ENCODE peak calls at places on chromosomes 2 and 18, in seven cellular contexts. E is SK-N-SH, W is HepG2, Q is GM12878, Y is K562, F is PC-3, D is endothelial cell of umbilical vein. Z is an unnamed sample.
A peak's percentile ranks its signal among the peaks of the same experiment; 100 is the strongest.

GRCh38 chr2:146874260-146874658 is 970.6 kb upstream of the ACVR2A start:
- DNase-seq in E (no peak), W (no peak), Q (no peak), Y (no peak), F (peak; percentile 98), D (peak; percentile 98), Z (no peak)

GRCh38 chr2:64888591-64889309 is 100.4 kb upstream of the SLC1A4 start:
- DNase-seq in E (no peak), W (peak; percentile 74), Q (no peak), Y (peak; percentile 26), F (peak; percentile 96), D (peak; percentile 25), Z (no peak)

GRCh38 chr2:200077210-200077650 is 121.8 kb downstream of the MAIP1 start:
- DNase-seq in E (no peak), W (peak; percentile 92), Q (no peak), Y (no peak), F (peak; percentile 93), D (no peak), Z (no peak)

GRCh38 chr18:66894851-66895250 is 291.0 kb upstream of the CDH19 start:
- DNase-seq in E (no peak), W (no peak), Q (no peak), Y (no peak), F (peak; percentile 9), D (no peak), Z (no peak)

GRCh38 chr18:10419420-10420103 is 34.9 kb upstream of the APCDD1 start:
- DNase-seq in E (no peak), W (no peak), Q (no peak), Y (peak; percentile 56), F (no peak), D (no peak), Z (no peak)

GRCh38 chr18:3286165-3286564 is 24.2 kb downstream of the MYL12B start:
- DNase-seq in E (no peak), W (no peak), Q (no peak), Y (no peak), F (no peak), D (no peak), Z (no peak)

GRCh38 chr2:45205985-45206384 is 196.7 kb upstream of the SIX2 start:
- DNase-seq in E (no peak), W (no peak), Q (no peak), Y (no peak), F (no peak), D (no peak), Z (no peak)

GRCh38 chr2:108611021-108611420 is 76.8 kb downstream of the LIMS1 start:
- DNase-seq in E (no peak), W (no peak), Q (no peak), Y (no peak), F (no peak), D (no peak), Z (no peak)

GRCh38 chr18:68181956-68182355 is 533.0 kb downstream of the TMX3 start:
- DNase-seq in E (no peak), W (no peak), Q (no peak), Y (no peak), F (peak; percentile 71), D (no peak), Z (no peak)

GRCh38 chr2:10755621-10756020 is 34.2 kb downstream of the ATP6V1C2 start:
- DNase-seq in E (no peak), W (no peak), Q (no peak), Y (no peak), F (no peak), D (no peak), Z (no peak)

GRCh38 chr2:19669126-19669525 is 232.7 kb downstream of the TTC32 start:
- DNase-seq in E (no peak), W (no peak), Q (no peak), Y (no peak), F (no peak), D (no peak), Z (no peak)

GRCh38 chr2:179559108-179559806 is 294.6 kb upstream of the SESTD1 start:
- DNase-seq in E (no peak), W (no peak), Q (no peak), Y (no peak), F (no peak), D (no peak), Z (no peak)

GRCh38 chr18:26919656-26920055 is 54.1 kb upstream of the AQP4 start:
- DNase-seq in E (no peak), W (no peak), Q (no peak), Y (no peak), F (no peak), D (no peak), Z (no peak)

GRCh38 chr18:36309436-36310391 is 12.2 kb downstream of the FHOD3 start:
- DNase-seq in E (peak; percentile 73), W (no peak), Q (no peak), Y (no peak), F (peak; percentile 86), D (peak; percentile 17), Z (no peak)

GRCh38 chr2:134169788-134170187 is 84.1 kb upstream of the MGAT5 start:
- DNase-seq in E (no peak), W (no peak), Q (no peak), Y (no peak), F (no peak), D (no peak), Z (no peak)

GRCh38 chr2:231597014-231597611 is 4.4 kb downstream of the TEX44 start:
- DNase-seq in E (no peak), W (no peak), Q (peak; percentile 83), Y (no peak), F (no peak), D (no peak), Z (no peak)

GRCh38 chr18:5955861-5956260 is 60.5 kb upstream of the TMEM200C start:
- DNase-seq in E (no peak), W (no peak), Q (no peak), Y (no peak), F (no peak), D (no peak), Z (no peak)

DNA sequence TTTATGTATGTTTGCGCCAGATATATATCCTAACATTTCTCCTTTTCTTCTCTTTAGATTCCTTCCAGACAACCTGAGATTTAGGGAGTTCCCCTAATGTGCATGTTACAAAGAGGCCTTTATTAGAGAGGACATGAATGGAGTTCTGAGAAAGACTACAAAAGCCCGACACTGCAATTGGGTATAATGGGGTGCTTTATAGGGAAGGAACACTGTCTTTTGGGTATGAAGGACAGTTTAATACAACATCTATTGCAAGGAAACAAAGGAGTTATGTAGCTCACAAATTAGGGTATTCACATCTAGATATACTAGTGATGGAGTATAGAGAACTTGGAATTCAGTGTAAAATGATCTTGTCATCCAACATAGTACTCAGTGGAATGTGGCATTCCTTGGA is 383.8 kb downstream of the FIGN start:
- DNase-seq in E (no peak), W (no peak), Q (no peak), Y (no peak), F (no peak), D (no peak), Z (no peak)
- H3K9ac ChIP-seq in E (no peak overlapping the region), W (no peak overlapping the region), Q (no peak overlapping the region), Y (no peak overlapping the region), F (no peak overlapping the region), D (no peak overlapping the region), Z (no peak overlapping the region)

GRCh38 chr2:36698978-36699377 is 2.5 kb downstream of the VIT start:
- DNase-seq in E (no peak), W (no peak), Q (no peak), Y (no peak), F (no peak), D (no peak), Z (no peak)

GRCh38 chr2:36695746-36696415 is 626 bp upstream of the VIT start:
- DNase-seq in E (peak; percentile 60), W (no peak), Q (no peak), Y (no peak), F (peak; percentile 57), D (peak; percentile 70), Z (no peak)

GRCh38 chr2:36700311-36700710 is 3.8 kb downstream of the VIT start:
- DNase-seq in E (no peak), W (no peak), Q (no peak), Y (no peak), F (no peak), D (no peak), Z (no peak)

GRCh38 chr2:36696533-36696932 is at the start of gene VIT:
- DNase-seq in E (no peak), W (no peak), Q (no peak), Y (no peak), F (no peak), D (peak; percentile 44), Z (no peak)

DNA sequence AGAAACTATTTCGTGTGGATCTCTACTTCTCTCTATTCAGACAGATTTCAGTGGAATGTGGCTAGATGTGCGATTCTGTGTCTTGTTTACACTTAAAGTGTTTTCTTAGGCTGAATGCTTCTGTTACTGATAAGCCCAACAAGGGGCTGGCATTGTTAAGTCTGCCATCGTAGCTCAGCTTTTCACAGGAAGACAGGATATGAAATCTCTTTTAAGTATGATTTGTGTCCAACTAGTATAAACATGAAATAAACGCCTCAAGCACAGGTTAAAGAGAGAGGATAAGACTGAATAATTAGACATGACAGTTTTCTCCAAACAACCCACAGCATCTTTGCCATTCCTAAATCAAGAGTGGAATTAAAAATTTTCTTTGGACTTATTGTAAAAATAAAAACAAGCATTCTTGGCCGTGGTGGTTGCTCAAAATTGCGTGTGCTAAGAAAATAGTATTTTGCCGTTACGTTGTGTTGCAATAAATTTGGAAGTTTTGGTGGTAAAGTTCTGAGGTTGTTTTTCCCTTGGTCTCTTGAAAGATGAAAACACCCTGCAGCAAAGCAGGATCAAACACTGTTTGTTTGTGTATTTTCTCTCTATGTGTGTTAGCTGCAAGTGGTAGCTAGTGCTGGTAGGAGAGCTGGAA is 1.0 kb downstream of the VIT start:
- DNase-seq in E (no peak), W (no peak), Q (no peak), Y (no peak), F (no peak), D (peak; percentile 80), Z (no peak)
- H2AFZ ChIP-seq in E (no peak overlapping the region), W (no peak overlapping the region), Q (no peak overlapping the region), Y (no peak overlapping the region), F (no peak overlapping the region), D (peak overlapping the region; percentile 82), Z (peak overlapping the region; percentile 2)

GRCh38 chr18:39801848-39802247 is 2153.2 kb upstream of the PIK3C3 start:
- DNase-seq in E (no peak), W (no peak), Q (no peak), Y (no peak), F (no peak), D (no peak), Z (no peak)

GRCh38 chr18:39801010-39801409 is 2154.0 kb upstream of the PIK3C3 start:
- DNase-seq in E (no peak), W (no peak), Q (no peak), Y (no peak), F (no peak), D (peak; percentile 1), Z (no peak)

GRCh38 chr18:39795350-39795749 is 2159.7 kb upstream of the PIK3C3 start:
- DNase-seq in E (no peak), W (no peak), Q (no peak), Y (no peak), F (no peak), D (no peak), Z (no peak)

GRCh38 chr18:39796413-39796812 is 2158.6 kb upstream of the PIK3C3 start:
- DNase-seq in E (no peak), W (peak; percentile 16), Q (no peak), Y (no peak), F (no peak), D (no peak), Z (no peak)

GRCh38 chr18:39799010-39799409 is 2156.0 kb upstream of the PIK3C3 start:
- DNase-seq in E (no peak), W (no peak), Q (no peak), Y (no peak), F (peak; percentile 16), D (peak; percentile 14), Z (no peak)
- H3K9ac ChIP-seq in E (no peak overlapping the region), W (peak overlapping the region; percentile 32), Q (no peak overlapping the region), Y (no peak overlapping the region), F (peak overlapping the region; percentile 88), D (peak overlapping the region; percentile 32), Z (no peak overlapping the region)

GRCh38 chr2:219399716-219400478 is 12.2 kb upstream of the DNPEP start:
- DNase-seq in E (no peak), W (no peak), Q (no peak), Y (no peak), F (no peak), D (no peak), Z (no peak)
- H2AFZ ChIP-seq in E (no peak overlapping the region), W (no peak overlapping the region), Q (no peak overlapping the region), Y (peak overlapping the region; percentile 66), F (no peak overlapping the region), D (no peak overlapping the region), Z (no peak overlapping the region)

Z was measured in neural progenitor cell.